ENCODE peak calls at places on chromosomes 4 and X, in six cellular contexts. G is MCF 10A, P is HL-60, N is OCI-LY7, Z is psoas muscle, K is fibroblast of lung. Q is an unnamed sample.

GRCh38 chr4:95204873-95205272 is 343.9 kb downstream of the UNC5C start:
- DNase-seq in G (peak), P (no peak), N (peak), Z (no peak), K (peak), Q (no peak)

GRCh38 chr4:65502151-65502691 is 168.1 kb downstream of the EPHA5 start:
- DNase-seq in G (peak), P (no peak), N (no peak), Z (no peak), K (peak), Q (no peak)

GRCh38 chrX:26442340-26442739 is 226.4 kb downstream of the MAGEB5 start:
- DNase-seq in G (peak), P (no peak), N (no peak), Z (no peak), K (no peak), Q (no peak)

GRCh38 chr4:40557741-40558140 is 71.9 kb downstream of the RBM47 start:
- DNase-seq in G (peak), P (peak), N (no peak), Z (no peak), K (no peak), Q (no peak)

GRCh38 chr4:151676301-151676700 is 84.5 kb downstream of the GATB start:
- DNase-seq in G (peak), P (no peak), N (no peak), Z (peak), K (peak), Q (no peak)

GRCh38 chrX:152907084-152907651 is 9.3 kb downstream of the ZNF185 start:
- DNase-seq in G (no peak), P (no peak), N (no peak), Z (no peak), K (peak), Q (peak)

GRCh38 chr4:6229671-6230501 is 29.5 kb upstream of the JAKMIP1 start:
- DNase-seq in G (no peak), P (no peak), N (no peak), Z (no peak), K (no peak), Q (no peak)

GRCh38 chrX:103635436-103635835 is 6.7 kb downstream of the TCEAL1 start:
- DNase-seq in G (no peak), P (no peak), N (no peak), Z (no peak), K (no peak), Q (no peak)

GRCh38 chr4:5472166-5472565 is 236.2 kb downstream of the EVC2 start:
- DNase-seq in G (peak), P (no peak), N (no peak), Z (no peak), K (no peak), Q (no peak)

GRCh38 chr4:102348701-102349100 is 3.4 kb upstream of the SLC39A8 start:
- DNase-seq in G (no peak), P (no peak), N (no peak), Z (no peak), K (no peak), Q (no peak)

GRCh38 chr4:152968806-152969394 is 32.8 kb downstream of the FHDC1 start:
- DNase-seq in G (peak), P (no peak), N (no peak), Z (no peak), K (peak), Q (no peak)

DNA sequence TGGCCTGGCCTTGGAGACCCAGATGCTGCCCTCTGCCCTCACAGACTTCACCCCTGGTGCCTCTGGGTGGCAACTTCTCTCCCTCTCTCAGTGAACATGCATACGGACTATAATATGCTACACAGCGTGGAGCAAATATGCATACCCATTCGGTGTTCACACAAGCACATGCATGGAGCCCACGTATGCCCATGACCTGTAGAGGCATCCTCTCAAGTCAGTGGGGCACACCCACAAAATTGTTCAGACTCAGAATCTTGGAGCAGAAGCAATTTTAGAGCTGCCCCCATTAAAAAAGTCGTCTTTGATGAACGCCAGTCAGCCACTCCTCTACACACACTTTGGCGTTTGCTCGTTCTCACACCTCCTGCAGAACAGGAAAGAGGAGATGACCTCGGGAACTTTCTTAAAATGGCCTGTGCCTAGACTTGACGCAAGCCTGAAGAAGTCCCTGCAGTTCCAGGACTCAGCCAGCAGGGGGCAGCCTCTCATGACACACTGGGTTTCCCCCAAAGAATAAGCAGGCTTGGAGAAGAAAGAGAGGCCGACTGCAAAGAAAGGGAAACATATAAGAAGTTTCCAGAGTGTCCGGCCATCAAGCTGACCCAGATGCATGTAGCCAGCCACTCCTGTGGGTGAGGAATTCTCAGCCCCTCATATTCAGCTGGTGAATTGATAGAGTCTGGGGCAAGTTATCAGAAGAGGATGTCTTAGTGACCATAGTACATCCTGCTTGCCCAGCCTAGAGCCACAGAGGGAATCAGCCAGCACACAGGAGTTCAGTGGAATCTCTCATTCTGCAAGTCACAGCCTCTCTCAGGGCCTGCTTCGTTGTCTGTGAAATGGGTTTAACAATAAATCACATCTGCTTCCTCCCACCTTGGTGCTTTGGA is 17.3 kb downstream of the APLN start:
- DNase-seq in G (peak), P (no peak), N (peak), Z (peak), K (peak), Q (peak)
- TF ChIP-seq CTCF in G (peak), P (peak), N (peak), Z (peak), K (peak), Q (peak)

GRCh38 chr4:182642831-182643230 is 274.4 kb downstream of the DCTD start:
- DNase-seq in G (peak), P (no peak), N (no peak), Z (no peak), K (peak), Q (no peak)
- TF ChIP-seq CTCF in G (no peak), P (no peak), N (peak), Z (no peak), K (peak), Q (no peak)

GRCh38 chrX:19535481-19535880 is 20.2 kb upstream of the MAP3K15 start:
- DNase-seq in G (peak), P (no peak), N (peak), Z (no peak), K (no peak), Q (no peak)
- TF ChIP-seq CTCF in G (peak), P (no peak), N (peak), Z (no peak), K (peak), Q (no peak)

DNA sequence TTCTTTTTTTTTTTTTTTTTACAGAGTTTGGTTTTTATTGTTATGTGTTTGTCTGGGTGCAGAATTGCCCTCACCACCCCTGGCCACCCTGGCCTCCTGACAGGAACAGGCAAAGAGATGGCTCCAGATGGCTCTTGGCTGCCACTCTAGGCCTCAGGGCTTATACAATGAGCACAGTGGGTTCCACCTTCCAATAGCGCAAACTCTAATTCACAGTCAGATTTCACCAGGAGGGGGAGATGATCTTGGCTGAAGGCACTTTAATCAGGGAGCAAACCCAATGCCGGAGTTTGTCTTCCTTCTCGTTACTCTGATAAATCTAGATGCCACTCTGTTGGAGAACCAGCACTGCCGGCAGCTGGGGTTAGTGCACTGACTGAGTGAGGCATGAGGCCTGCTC is 24.9 kb downstream of the CPE start:
- DNase-seq in G (no peak), P (no peak), N (no peak), Z (no peak), K (no peak), Q (no peak)
- TF ChIP-seq CTCF in G (no peak), P (no peak), N (no peak), Z (no peak), K (no peak), Q (no peak)

DNA sequence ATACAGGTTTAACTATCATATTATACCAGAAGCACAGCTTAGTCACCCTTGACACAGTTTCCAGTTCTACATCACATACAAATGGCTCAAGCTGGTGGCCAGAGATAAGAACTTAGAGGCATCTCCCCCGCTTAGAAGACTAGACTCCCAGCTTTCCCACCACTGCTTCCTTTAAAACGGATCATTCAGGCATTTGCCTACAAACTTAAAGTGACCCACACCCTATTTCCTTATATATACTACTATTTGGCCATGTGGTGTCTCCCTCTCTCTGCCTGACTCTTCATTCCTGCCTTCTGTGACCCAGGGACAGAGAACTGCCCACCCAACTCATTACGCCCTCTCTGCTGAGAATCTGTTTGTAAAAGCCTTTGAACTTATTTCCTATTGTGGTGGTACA is 781.2 kb upstream of the DIAPH2 start:
- DNase-seq in G (peak), P (no peak), N (no peak), Z (no peak), K (no peak), Q (no peak)
- TF ChIP-seq CTCF in G (no peak), P (no peak), N (no peak), Z (no peak), K (peak), Q (no peak)

GRCh38 chr4:48261288-48261687 is 8.3 kb downstream of the TEC start:
- DNase-seq in G (no peak), P (no peak), N (no peak), Z (no peak), K (peak), Q (no peak)

GRCh38 chr4:48262926-48263325 is 6.7 kb downstream of the TEC start:
- DNase-seq in G (no peak), P (peak), N (no peak), Z (no peak), K (peak), Q (no peak)

GRCh38 chr4:48258845-48259397 is 10.7 kb downstream of the TEC start:
- DNase-seq in G (no peak), P (no peak), N (no peak), Z (no peak), K (no peak), Q (no peak)

GRCh38 chr4:48259748-48260147 is 9.9 kb downstream of the TEC start:
- DNase-seq in G (no peak), P (no peak), N (no peak), Z (no peak), K (no peak), Q (no peak)

GRCh38 chr4:48262484-48262883 is 7.2 kb downstream of the TEC start:
- DNase-seq in G (no peak), P (no peak), N (no peak), Z (no peak), K (no peak), Q (no peak)
- TF ChIP-seq CTCF in G (no peak), P (no peak), N (no peak), Z (no peak), K (no peak), Q (no peak)

Q was measured in uterus.